ENCODE peak calls at places on chromosomes 4 and X, in five cellular contexts. One of them, this sample, is unnamed. For H3K36me3, the result is how much of the 10 kb centered on the place peaks cover.

GRCh38 chrX:47643926-47644325 is 6.4 kb downstream of the ELK1 start:
- DNase-seq in HCT116: no peak
- DNase-seq in pancreas: no peak
- DNase-seq in tibial nerve: no peak
- DNase-seq in IMR-90: peak
- DNase-seq in this sample: no peak

GRCh38 chr4:81685105-81685504 is 213.4 kb upstream of the RASGEF1B start:
- DNase-seq in HCT116: no peak
- DNase-seq in pancreas: no peak
- DNase-seq in tibial nerve: no peak
- DNase-seq in IMR-90: no peak
- DNase-seq in this sample: no peak

GRCh38 chr4:113627321-113627720 is 134.2 kb downstream of the CAMK2D start:
- DNase-seq in HCT116: no peak
- DNase-seq in pancreas: no peak
- DNase-seq in tibial nerve: no peak
- DNase-seq in IMR-90: no peak
- DNase-seq in this sample: no peak

GRCh38 chr4:26152051-26152450 is 168.8 kb upstream of the RBPJ start:
- DNase-seq in HCT116: no peak
- DNase-seq in pancreas: no peak
- DNase-seq in tibial nerve: no peak
- DNase-seq in IMR-90: no peak
- DNase-seq in this sample: no peak

GRCh38 chr4:89752932-89753598 is 83.9 kb downstream of the SNCA start:
- DNase-seq in HCT116: no peak
- DNase-seq in pancreas: no peak
- DNase-seq in tibial nerve: no peak
- DNase-seq in IMR-90: peak
- DNase-seq in this sample: no peak

GRCh38 chr4:108166441-108167315 is 2.1 kb downstream of the LEF1 start:
- DNase-seq in HCT116: no peak
- DNase-seq in pancreas: peak
- DNase-seq in tibial nerve: no peak
- DNase-seq in IMR-90: no peak
- DNase-seq in this sample: peak

GRCh38 chrX:100687128-100687527 is 43.1 kb downstream of the SRPX2 start:
- DNase-seq in HCT116: no peak
- DNase-seq in pancreas: no peak
- DNase-seq in tibial nerve: no peak
- DNase-seq in IMR-90: no peak
- DNase-seq in this sample: no peak

GRCh38 chr4:152983221-152983620 is 47.1 kb downstream of the FHDC1 start:
- DNase-seq in HCT116: no peak
- DNase-seq in pancreas: no peak
- DNase-seq in tibial nerve: no peak
- DNase-seq in IMR-90: no peak
- DNase-seq in this sample: no peak

GRCh38 chr4:183110244-183110643 is 11.2 kb downstream of the WWC2 start:
- DNase-seq in HCT116: no peak
- DNase-seq in pancreas: no peak
- DNase-seq in tibial nerve: no peak
- DNase-seq in IMR-90: no peak
- DNase-seq in this sample: no peak
- H3K36me3 ChIP-seq in HCT116: under half
- H3K36me3 ChIP-seq in pancreas: under half
- H3K36me3 ChIP-seq in tibial nerve: under half
- H3K36me3 ChIP-seq in IMR-90: under half
- H3K36me3 ChIP-seq in this sample: under half

GRCh38 chr4:183821090-183821853 is 83.8 kb upstream of the STOX2 start:
- DNase-seq in HCT116: no peak
- DNase-seq in pancreas: no peak
- DNase-seq in tibial nerve: no peak
- DNase-seq in IMR-90: no peak
- DNase-seq in this sample: no peak
- H3K4me3 ChIP-seq in HCT116: no peak
- H3K4me3 ChIP-seq in pancreas: no peak
- H3K4me3 ChIP-seq in tibial nerve: no peak
- H3K4me3 ChIP-seq in IMR-90: no peak
- H3K4me3 ChIP-seq in this sample: no peak

GRCh38 chrX:140664939-140665338 is 44.6 kb upstream of the LINC00632 start:
- DNase-seq in HCT116: no peak
- DNase-seq in pancreas: no peak
- DNase-seq in tibial nerve: no peak
- DNase-seq in IMR-90: peak
- DNase-seq in this sample: no peak
- TF ChIP-seq CTCF in HCT116: no peak
- TF ChIP-seq CTCF in pancreas: peak
- TF ChIP-seq CTCF in tibial nerve: peak
- TF ChIP-seq CTCF in IMR-90: peak
- TF ChIP-seq CTCF in this sample: no peak

GRCh38 chr4:128830906-128831525 is 21.5 kb downstream of the JADE1 start:
- DNase-seq in HCT116: no peak
- DNase-seq in pancreas: no peak
- DNase-seq in tibial nerve: no peak
- DNase-seq in IMR-90: no peak
- DNase-seq in this sample: no peak

GRCh38 chr4:128831526-128832252 is 22.2 kb downstream of the JADE1 start:
- DNase-seq in HCT116: no peak
- DNase-seq in pancreas: no peak
- DNase-seq in tibial nerve: no peak
- DNase-seq in IMR-90: peak
- DNase-seq in this sample: no peak

GRCh38 chr4:128837198-128837597 is 27.7 kb downstream of the JADE1 start:
- DNase-seq in HCT116: no peak
- DNase-seq in pancreas: no peak
- DNase-seq in tibial nerve: no peak
- DNase-seq in IMR-90: no peak
- DNase-seq in this sample: no peak

GRCh38 chr4:128835498-128836222 is 26.2 kb downstream of the JADE1 start:
- DNase-seq in HCT116: no peak
- DNase-seq in pancreas: peak
- DNase-seq in tibial nerve: no peak
- DNase-seq in IMR-90: no peak
- DNase-seq in this sample: peak

GRCh38 chr4:128832253-128832641 is 22.7 kb downstream of the JADE1 start:
- DNase-seq in HCT116: no peak
- DNase-seq in pancreas: no peak
- DNase-seq in tibial nerve: no peak
- DNase-seq in IMR-90: no peak
- DNase-seq in this sample: no peak
- H3K36me3 ChIP-seq in HCT116: under half
- H3K36me3 ChIP-seq in pancreas: under half
- H3K36me3 ChIP-seq in tibial nerve: under half
- H3K36me3 ChIP-seq in IMR-90: under half
- H3K36me3 ChIP-seq in this sample: under half

DNA sequence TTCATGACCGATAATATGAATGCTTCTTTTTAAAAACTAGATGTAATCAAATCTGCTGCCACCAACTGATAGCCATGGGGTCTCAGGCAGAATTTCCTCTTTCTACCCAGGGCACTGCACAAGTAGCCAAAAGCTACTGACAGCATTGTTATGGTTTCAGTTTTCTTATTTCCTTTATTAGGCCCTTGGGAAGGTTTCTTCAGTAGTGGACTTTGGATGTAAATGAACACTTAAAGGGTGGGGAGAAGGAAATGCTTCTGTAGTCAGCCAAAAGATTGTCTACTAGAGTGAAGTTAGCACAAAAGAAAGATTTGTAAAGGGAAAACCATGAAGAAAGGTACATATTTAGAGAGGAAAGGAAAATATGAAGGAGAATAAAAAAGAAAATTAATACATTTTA is 686.1 kb downstream of the ADGRL3 start:
- DNase-seq in HCT116: no peak
- DNase-seq in pancreas: no peak
- DNase-seq in tibial nerve: no peak
- DNase-seq in IMR-90: no peak
- DNase-seq in this sample: no peak
- H3K4me3 ChIP-seq in HCT116: no peak
- H3K4me3 ChIP-seq in pancreas: no peak
- H3K4me3 ChIP-seq in tibial nerve: peak
- H3K4me3 ChIP-seq in IMR-90: no peak
- H3K4me3 ChIP-seq in this sample: no peak

DNA sequence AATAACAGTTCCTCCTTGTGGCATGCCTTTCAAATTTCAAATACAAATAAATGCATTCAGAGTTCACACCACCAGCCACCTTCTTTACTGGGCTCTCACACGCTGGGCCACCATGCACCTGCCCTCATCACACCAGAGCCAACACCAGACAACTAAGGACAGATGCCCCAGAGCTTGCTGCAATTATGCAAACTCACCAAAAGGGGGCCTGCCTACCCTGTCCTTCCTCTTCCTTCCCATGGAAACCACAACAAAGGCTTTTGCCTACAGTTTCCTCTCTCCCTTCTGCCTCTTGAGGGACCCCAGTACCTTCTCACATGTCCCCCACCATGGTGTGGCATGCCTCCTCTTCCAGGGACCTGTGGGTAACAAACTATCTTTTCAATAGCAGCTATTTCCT is 1333.9 kb upstream of the TENM3 start:
- DNase-seq in HCT116: peak
- DNase-seq in pancreas: no peak
- DNase-seq in tibial nerve: no peak
- DNase-seq in IMR-90: peak
- DNase-seq in this sample: no peak
- TF ChIP-seq CTCF in HCT116: peak
- TF ChIP-seq CTCF in pancreas: no peak
- TF ChIP-seq CTCF in tibial nerve: no peak
- TF ChIP-seq CTCF in IMR-90: peak
- TF ChIP-seq CTCF in this sample: no peak

DNA sequence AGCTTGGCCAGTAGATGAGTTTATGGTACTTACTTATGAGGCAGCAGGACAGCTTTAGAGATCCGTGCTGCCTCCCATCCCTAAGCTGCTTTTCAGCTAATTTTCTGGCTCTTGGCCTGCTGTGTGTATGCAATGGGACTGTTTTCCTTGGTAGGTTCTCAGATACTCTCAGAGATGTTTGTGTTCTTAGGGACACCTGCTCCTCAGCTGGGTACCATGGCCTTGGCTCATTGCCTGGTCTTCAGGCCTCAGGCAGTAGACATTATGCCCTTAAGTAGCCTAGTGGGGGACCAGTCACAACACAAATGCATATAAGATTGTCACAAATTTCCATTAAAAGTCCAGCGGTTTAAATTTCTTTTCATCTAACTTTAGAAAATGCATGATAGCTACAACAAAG is 688.0 kb downstream of the PCDH7 start:
- DNase-seq in HCT116: no peak
- DNase-seq in pancreas: no peak
- DNase-seq in tibial nerve: no peak
- DNase-seq in IMR-90: no peak
- DNase-seq in this sample: no peak
- H3K36me3 ChIP-seq in HCT116: under half
- H3K36me3 ChIP-seq in pancreas: under half
- H3K36me3 ChIP-seq in tibial nerve: under half
- H3K36me3 ChIP-seq in IMR-90: under half
- H3K36me3 ChIP-seq in this sample: under half

This sample was measured in left lung.